ENCODE peak calls at places on chromosomes 1 and 21, in ten cellular contexts. Y is CD4-positive, alpha-beta memory T cell; S is T-cell; I is H4; D is activated CD4-positive, alpha-beta T cell treated with anti-CD3 and anti-CD28 coated beads for 24 hours; A is kidney epithelial cell; W is left colon; O is MV-4-11; R is mesothelial cell of epicardium; H is prostate gland. Q is an unnamed sample.

GRCh38 chr1:211928993-211929637 is 98.6 kb upstream of the LPGAT1 start:
- DNase-seq in Y (no peak), S (no peak), I (peak), D (no peak), A (no peak), W (peak), O (peak), R (no peak), H (peak), Q (no peak)

GRCh38 chr1:228375578-228376261 is 30.9 kb downstream of the TRIM11 start:
- DNase-seq in Y (no peak), S (no peak), I (no peak), D (no peak), A (no peak), W (no peak), O (no peak), R (peak), H (no peak), Q (no peak)

GRCh38 chr1:43423672-43424550 is 29.8 kb downstream of the HYI start:
- DNase-seq in Y (no peak), S (no peak), I (no peak), D (no peak), A (no peak), W (peak), O (no peak), R (no peak), H (no peak), Q (no peak)

GRCh38 chr21:45076245-45076661 is 1.9 kb downstream of the ADARB1 start:
- DNase-seq in Y (peak), S (no peak), I (no peak), D (no peak), A (no peak), W (no peak), O (peak), R (no peak), H (no peak), Q (peak)

GRCh38 chr1:18104546-18105100 is 3.0 kb upstream of the IGSF21 start:
- DNase-seq in Y (no peak), S (no peak), I (no peak), D (no peak), A (no peak), W (no peak), O (no peak), R (no peak), H (no peak), Q (no peak)

GRCh38 chr1:234863596-234863995 is 253.6 kb upstream of the IRF2BP2 start:
- DNase-seq in Y (no peak), S (no peak), I (no peak), D (no peak), A (no peak), W (no peak), O (no peak), R (no peak), H (peak), Q (no peak)

GRCh38 chr1:147712605-147713004 is 42.3 kb upstream of the ACP6 start:
- DNase-seq in Y (no peak), S (no peak), I (no peak), D (no peak), A (no peak), W (no peak), O (no peak), R (no peak), H (no peak), Q (no peak)

GRCh38 chr1:207579436-207579799 is 65.5 kb upstream of the CR1L start:
- DNase-seq in Y (peak), S (no peak), I (peak), D (no peak), A (no peak), W (peak), O (peak), R (no peak), H (peak), Q (peak)

GRCh38 chr21:45551316-45551715 is 9.1 kb upstream of the SLC19A1 start:
- DNase-seq in Y (peak), S (no peak), I (peak), D (no peak), A (peak), W (no peak), O (peak), R (peak), H (no peak), Q (no peak)

GRCh38 chr1:41620365-41621169 is 136.1 kb upstream of the EDN2 start:
- DNase-seq in Y (no peak), S (no peak), I (no peak), D (no peak), A (no peak), W (no peak), O (no peak), R (no peak), H (no peak), Q (no peak)

GRCh38 chr1:116814935-116815334 is 60.7 kb downstream of the CD2 start:
- DNase-seq in Y (no peak), S (no peak), I (no peak), D (no peak), A (no peak), W (no peak), O (no peak), R (no peak), H (no peak), Q (no peak)

GRCh38 chr1:238491265-238491664 is 600.5 kb upstream of the ZP4 start:
- DNase-seq in Y (no peak), S (no peak), I (no peak), D (no peak), A (no peak), W (no peak), O (no peak), R (no peak), H (no peak), Q (no peak)

GRCh38 chr1:171841931-171842723 is 829 bp downstream of the DNM3 start:
- DNase-seq in Y (peak), S (no peak), I (no peak), D (no peak), A (no peak), W (peak), O (no peak), R (no peak), H (no peak), Q (peak)

GRCh38 chr1:86582161-86582560 is 35.3 kb downstream of the CLCA4 start:
- DNase-seq in Y (no peak), S (no peak), I (no peak), D (no peak), A (peak), W (no peak), O (no peak), R (no peak), H (no peak), Q (no peak)

GRCh38 chr1:228151526-228151925 is 1.8 kb downstream of the GJC2 start:
- DNase-seq in Y (no peak), S (no peak), I (no peak), D (no peak), A (no peak), W (no peak), O (no peak), R (no peak), H (no peak), Q (no peak)

GRCh38 chr1:53641481-53642214 is 97.3 kb downstream of the GLIS1 start:
- DNase-seq in Y (no peak), S (no peak), I (no peak), D (no peak), A (no peak), W (no peak), O (no peak), R (peak), H (no peak), Q (no peak)

GRCh38 chr1:173149887-173150286 is 57.2 kb downstream of the TNFSF4 start:
- DNase-seq in Y (no peak), S (no peak), I (peak), D (no peak), A (no peak), W (no peak), O (peak), R (no peak), H (no peak), Q (no peak)

GRCh38 chr1:2019162-2019542 is at the start of gene GABRD:
- DNase-seq in Y (no peak), S (no peak), I (no peak), D (no peak), A (no peak), W (no peak), O (no peak), R (no peak), H (no peak), Q (no peak)

GRCh38 chr1:229231754-229232119 is 39.2 kb upstream of the RAB4A start:
- DNase-seq in Y (no peak), S (no peak), I (no peak), D (no peak), A (no peak), W (no peak), O (no peak), R (no peak), H (no peak), Q (no peak)

Q was measured in naive thymus-derived CD4-positive, alpha-beta T cell.